ENCODE peak calls at places on chromosomes 5 and 9, in ten cellular contexts. One of them, this sample, is unnamed.

GRCh38 chr9:131645078-131645776 is 94.6 kb downstream of the RAPGEF1 start:
- DNase-seq in cardiac fibroblast: no peak
- DNase-seq in stimulated activated naive CD8-positive, alpha-beta T cell treated with anti-CD3 and anti-CD28 coated beads, Interleukin-15, amount 100 ng/mL, for 72 hours: no peak
- DNase-seq in NCI-H82: no peak
- DNase-seq in activated naive CD4-positive, alpha-beta T cell treated with Interleukin-2 at 50 U/mL for 16 hours: peak; percentile 15
- DNase-seq in kidney glomerular epithelial cell: no peak
- DNase-seq in fibroblast of the conjunctiva: no peak
- DNase-seq in anterior cingulate cortex: no peak
- DNase-seq in stimulated activated CD4-positive, alpha-beta T cell treated with anti-CD3 and anti-CD28 coated beads, Interleukin-15, amount 100 ng/mL, for 1 hour: no peak
- DNase-seq in RWPE1: no peak
- DNase-seq in this sample: no peak

GRCh38 chr5:170635706-170636105 is 131.9 kb downstream of the KCNIP1 start:
- DNase-seq in NCI-H82: no peak
- DNase-seq in activated naive CD4-positive, alpha-beta T cell treated with Interleukin-2 at 50 U/mL for 16 hours: no peak
- DNase-seq in RWPE1: no peak
- DNase-seq in anterior cingulate cortex: no peak
- DNase-seq in stimulated activated CD4-positive, alpha-beta T cell treated with anti-CD3 and anti-CD28 coated beads, Interleukin-15, amount 100 ng/mL, for 1 hour: no peak
- DNase-seq in stimulated activated naive CD8-positive, alpha-beta T cell treated with anti-CD3 and anti-CD28 coated beads, Interleukin-15, amount 100 ng/mL, for 72 hours: no peak
- DNase-seq in fibroblast of the conjunctiva: no peak
- DNase-seq in cardiac fibroblast: no peak
- DNase-seq in kidney glomerular epithelial cell: no peak
- DNase-seq in this sample: no peak

GRCh38 chr9:37464426-37465248 is 613 bp downstream of the ZBTB5 start:
- DNase-seq in cardiac fibroblast: peak; percentile 77
- DNase-seq in stimulated activated CD4-positive, alpha-beta T cell treated with anti-CD3 and anti-CD28 coated beads, Interleukin-15, amount 100 ng/mL, for 1 hour: no peak
- DNase-seq in stimulated activated naive CD8-positive, alpha-beta T cell treated with anti-CD3 and anti-CD28 coated beads, Interleukin-15, amount 100 ng/mL, for 72 hours: peak; percentile 92
- DNase-seq in fibroblast of the conjunctiva: peak; percentile 34
- DNase-seq in RWPE1: peak; percentile 71
- DNase-seq in anterior cingulate cortex: no peak
- DNase-seq in kidney glomerular epithelial cell: peak; percentile 90
- DNase-seq in activated naive CD4-positive, alpha-beta T cell treated with Interleukin-2 at 50 U/mL for 16 hours: peak; percentile 72
- DNase-seq in NCI-H82: no peak
- DNase-seq in this sample: peak; percentile 79

GRCh38 chr9:130518943-130519772 is 60.2 kb upstream of the FUBP3 start:
- DNase-seq in NCI-H82: peak; percentile 55
- DNase-seq in stimulated activated CD4-positive, alpha-beta T cell treated with anti-CD3 and anti-CD28 coated beads, Interleukin-15, amount 100 ng/mL, for 1 hour: no peak
- DNase-seq in cardiac fibroblast: no peak
- DNase-seq in fibroblast of the conjunctiva: no peak
- DNase-seq in activated naive CD4-positive, alpha-beta T cell treated with Interleukin-2 at 50 U/mL for 16 hours: no peak
- DNase-seq in kidney glomerular epithelial cell: no peak
- DNase-seq in anterior cingulate cortex: no peak
- DNase-seq in RWPE1: no peak
- DNase-seq in stimulated activated naive CD8-positive, alpha-beta T cell treated with anti-CD3 and anti-CD28 coated beads, Interleukin-15, amount 100 ng/mL, for 72 hours: no peak
- DNase-seq in this sample: no peak

GRCh38 chr5:181241393-181241975 is 2.2 kb downstream of the RACK1 start:
- DNase-seq in stimulated activated CD4-positive, alpha-beta T cell treated with anti-CD3 and anti-CD28 coated beads, Interleukin-15, amount 100 ng/mL, for 1 hour: no peak
- DNase-seq in fibroblast of the conjunctiva: peak; percentile 77
- DNase-seq in NCI-H82: no peak
- DNase-seq in anterior cingulate cortex: no peak
- DNase-seq in RWPE1: peak; percentile 79
- DNase-seq in cardiac fibroblast: peak; percentile 85
- DNase-seq in activated naive CD4-positive, alpha-beta T cell treated with Interleukin-2 at 50 U/mL for 16 hours: peak; percentile 70
- DNase-seq in stimulated activated naive CD8-positive, alpha-beta T cell treated with anti-CD3 and anti-CD28 coated beads, Interleukin-15, amount 100 ng/mL, for 72 hours: peak; percentile 56
- DNase-seq in kidney glomerular epithelial cell: no peak
- DNase-seq in this sample: peak; percentile 94

GRCh38 chr5:141507387-141508091 is 18.7 kb downstream of the PCDHGC5 start:
- DNase-seq in anterior cingulate cortex: no peak
- DNase-seq in stimulated activated naive CD8-positive, alpha-beta T cell treated with anti-CD3 and anti-CD28 coated beads, Interleukin-15, amount 100 ng/mL, for 72 hours: no peak
- DNase-seq in cardiac fibroblast: peak; percentile 85
- DNase-seq in stimulated activated CD4-positive, alpha-beta T cell treated with anti-CD3 and anti-CD28 coated beads, Interleukin-15, amount 100 ng/mL, for 1 hour: no peak
- DNase-seq in kidney glomerular epithelial cell: peak; percentile 41
- DNase-seq in fibroblast of the conjunctiva: peak; percentile 82
- DNase-seq in activated naive CD4-positive, alpha-beta T cell treated with Interleukin-2 at 50 U/mL for 16 hours: no peak
- DNase-seq in RWPE1: no peak
- DNase-seq in NCI-H82: no peak
- DNase-seq in this sample: no peak

GRCh38 chr5:40578501-40579451 is 100.9 kb upstream of the PTGER4 start:
- DNase-seq in stimulated activated CD4-positive, alpha-beta T cell treated with anti-CD3 and anti-CD28 coated beads, Interleukin-15, amount 100 ng/mL, for 1 hour: no peak
- DNase-seq in activated naive CD4-positive, alpha-beta T cell treated with Interleukin-2 at 50 U/mL for 16 hours: peak; percentile 60
- DNase-seq in cardiac fibroblast: peak; percentile 36
- DNase-seq in anterior cingulate cortex: no peak
- DNase-seq in fibroblast of the conjunctiva: no peak
- DNase-seq in RWPE1: no peak
- DNase-seq in NCI-H82: no peak
- DNase-seq in kidney glomerular epithelial cell: no peak
- DNase-seq in stimulated activated naive CD8-positive, alpha-beta T cell treated with anti-CD3 and anti-CD28 coated beads, Interleukin-15, amount 100 ng/mL, for 72 hours: peak; percentile 27
- DNase-seq in this sample: peak; percentile 66

GRCh38 chr5:61023131-61023530 is 78.1 kb downstream of the NDUFAF2 start:
- DNase-seq in RWPE1: no peak
- DNase-seq in fibroblast of the conjunctiva: peak; percentile 22
- DNase-seq in NCI-H82: no peak
- DNase-seq in stimulated activated naive CD8-positive, alpha-beta T cell treated with anti-CD3 and anti-CD28 coated beads, Interleukin-15, amount 100 ng/mL, for 72 hours: no peak
- DNase-seq in cardiac fibroblast: peak; percentile 47
- DNase-seq in stimulated activated CD4-positive, alpha-beta T cell treated with anti-CD3 and anti-CD28 coated beads, Interleukin-15, amount 100 ng/mL, for 1 hour: no peak
- DNase-seq in anterior cingulate cortex: no peak
- DNase-seq in kidney glomerular epithelial cell: no peak
- DNase-seq in activated naive CD4-positive, alpha-beta T cell treated with Interleukin-2 at 50 U/mL for 16 hours: no peak
- DNase-seq in this sample: no peak

GRCh38 chr9:27467486-27467885 is 56.6 kb upstream of the IFNK start:
- DNase-seq in kidney glomerular epithelial cell: no peak
- DNase-seq in NCI-H82: no peak
- DNase-seq in anterior cingulate cortex: no peak
- DNase-seq in stimulated activated CD4-positive, alpha-beta T cell treated with anti-CD3 and anti-CD28 coated beads, Interleukin-15, amount 100 ng/mL, for 1 hour: no peak
- DNase-seq in stimulated activated naive CD8-positive, alpha-beta T cell treated with anti-CD3 and anti-CD28 coated beads, Interleukin-15, amount 100 ng/mL, for 72 hours: no peak
- DNase-seq in fibroblast of the conjunctiva: no peak
- DNase-seq in cardiac fibroblast: no peak
- DNase-seq in activated naive CD4-positive, alpha-beta T cell treated with Interleukin-2 at 50 U/mL for 16 hours: no peak
- DNase-seq in RWPE1: no peak
- DNase-seq in this sample: peak; percentile 42

GRCh38 chr5:164504141-164504772 is 998.8 kb downstream of the MAT2B start:
- DNase-seq in fibroblast of the conjunctiva: peak; percentile 54
- DNase-seq in activated naive CD4-positive, alpha-beta T cell treated with Interleukin-2 at 50 U/mL for 16 hours: peak; percentile 1
- DNase-seq in stimulated activated naive CD8-positive, alpha-beta T cell treated with anti-CD3 and anti-CD28 coated beads, Interleukin-15, amount 100 ng/mL, for 72 hours: peak; percentile 9
- DNase-seq in stimulated activated CD4-positive, alpha-beta T cell treated with anti-CD3 and anti-CD28 coated beads, Interleukin-15, amount 100 ng/mL, for 1 hour: no peak
- DNase-seq in cardiac fibroblast: peak; percentile 79
- DNase-seq in anterior cingulate cortex: no peak
- DNase-seq in RWPE1: peak; percentile 36
- DNase-seq in NCI-H82: peak; percentile 69
- DNase-seq in kidney glomerular epithelial cell: peak; percentile 76
- DNase-seq in this sample: peak; percentile 61

GRCh38 chr9:81427870-81428269 is 261.5 kb downstream of the TLE1 start:
- DNase-seq in stimulated activated CD4-positive, alpha-beta T cell treated with anti-CD3 and anti-CD28 coated beads, Interleukin-15, amount 100 ng/mL, for 1 hour: no peak
- DNase-seq in fibroblast of the conjunctiva: no peak
- DNase-seq in RWPE1: no peak
- DNase-seq in stimulated activated naive CD8-positive, alpha-beta T cell treated with anti-CD3 and anti-CD28 coated beads, Interleukin-15, amount 100 ng/mL, for 72 hours: no peak
- DNase-seq in anterior cingulate cortex: no peak
- DNase-seq in cardiac fibroblast: no peak
- DNase-seq in activated naive CD4-positive, alpha-beta T cell treated with Interleukin-2 at 50 U/mL for 16 hours: no peak
- DNase-seq in kidney glomerular epithelial cell: no peak
- DNase-seq in NCI-H82: no peak
- DNase-seq in this sample: no peak

GRCh38 chr9:89667730-89668129 is 62.9 kb downstream of the GADD45G start:
- DNase-seq in stimulated activated naive CD8-positive, alpha-beta T cell treated with anti-CD3 and anti-CD28 coated beads, Interleukin-15, amount 100 ng/mL, for 72 hours: no peak
- DNase-seq in anterior cingulate cortex: no peak
- DNase-seq in activated naive CD4-positive, alpha-beta T cell treated with Interleukin-2 at 50 U/mL for 16 hours: no peak
- DNase-seq in NCI-H82: no peak
- DNase-seq in fibroblast of the conjunctiva: no peak
- DNase-seq in cardiac fibroblast: no peak
- DNase-seq in stimulated activated CD4-positive, alpha-beta T cell treated with anti-CD3 and anti-CD28 coated beads, Interleukin-15, amount 100 ng/mL, for 1 hour: no peak
- DNase-seq in RWPE1: no peak
- DNase-seq in kidney glomerular epithelial cell: no peak
- DNase-seq in this sample: no peak

GRCh38 chr9:21831841-21832509 is 29.5 kb downstream of the MTAP start:
- DNase-seq in NCI-H82: no peak
- DNase-seq in anterior cingulate cortex: no peak
- DNase-seq in kidney glomerular epithelial cell: peak; percentile 80
- DNase-seq in cardiac fibroblast: peak; percentile 76
- DNase-seq in fibroblast of the conjunctiva: peak; percentile 43
- DNase-seq in stimulated activated naive CD8-positive, alpha-beta T cell treated with anti-CD3 and anti-CD28 coated beads, Interleukin-15, amount 100 ng/mL, for 72 hours: peak; percentile 17
- DNase-seq in activated naive CD4-positive, alpha-beta T cell treated with Interleukin-2 at 50 U/mL for 16 hours: peak; percentile 37
- DNase-seq in RWPE1: peak; percentile 58
- DNase-seq in stimulated activated CD4-positive, alpha-beta T cell treated with anti-CD3 and anti-CD28 coated beads, Interleukin-15, amount 100 ng/mL, for 1 hour: no peak
- DNase-seq in this sample: peak; percentile 97

GRCh38 chr9:70420267-70421019 is 6.0 kb upstream of the KLF9 start:
- DNase-seq in stimulated activated naive CD8-positive, alpha-beta T cell treated with anti-CD3 and anti-CD28 coated beads, Interleukin-15, amount 100 ng/mL, for 72 hours: no peak
- DNase-seq in activated naive CD4-positive, alpha-beta T cell treated with Interleukin-2 at 50 U/mL for 16 hours: peak; percentile 71
- DNase-seq in kidney glomerular epithelial cell: peak; percentile 67
- DNase-seq in fibroblast of the conjunctiva: peak; percentile 91
- DNase-seq in RWPE1: peak; percentile 80
- DNase-seq in NCI-H82: peak; percentile 92
- DNase-seq in cardiac fibroblast: peak; percentile 97
- DNase-seq in stimulated activated CD4-positive, alpha-beta T cell treated with anti-CD3 and anti-CD28 coated beads, Interleukin-15, amount 100 ng/mL, for 1 hour: no peak
- DNase-seq in anterior cingulate cortex: peak; percentile 87
- DNase-seq in this sample: peak; percentile 79

GRCh38 chr9:92980085-92980745 is 32.9 kb downstream of the FGD3 start:
- DNase-seq in NCI-H82: no peak
- DNase-seq in stimulated activated CD4-positive, alpha-beta T cell treated with anti-CD3 and anti-CD28 coated beads, Interleukin-15, amount 100 ng/mL, for 1 hour: no peak
- DNase-seq in fibroblast of the conjunctiva: no peak
- DNase-seq in stimulated activated naive CD8-positive, alpha-beta T cell treated with anti-CD3 and anti-CD28 coated beads, Interleukin-15, amount 100 ng/mL, for 72 hours: no peak
- DNase-seq in anterior cingulate cortex: no peak
- DNase-seq in RWPE1: no peak
- DNase-seq in kidney glomerular epithelial cell: no peak
- DNase-seq in cardiac fibroblast: no peak
- DNase-seq in activated naive CD4-positive, alpha-beta T cell treated with Interleukin-2 at 50 U/mL for 16 hours: peak; percentile 23
- DNase-seq in this sample: peak; percentile 70

GRCh38 chr9:13274901-13275641 is 4.4 kb downstream of the MPDZ start:
- DNase-seq in anterior cingulate cortex: no peak
- DNase-seq in kidney glomerular epithelial cell: no peak
- DNase-seq in stimulated activated CD4-positive, alpha-beta T cell treated with anti-CD3 and anti-CD28 coated beads, Interleukin-15, amount 100 ng/mL, for 1 hour: no peak
- DNase-seq in NCI-H82: peak; percentile 5
- DNase-seq in cardiac fibroblast: peak; percentile 86
- DNase-seq in RWPE1: no peak
- DNase-seq in stimulated activated naive CD8-positive, alpha-beta T cell treated with anti-CD3 and anti-CD28 coated beads, Interleukin-15, amount 100 ng/mL, for 72 hours: no peak
- DNase-seq in fibroblast of the conjunctiva: no peak
- DNase-seq in activated naive CD4-positive, alpha-beta T cell treated with Interleukin-2 at 50 U/mL for 16 hours: no peak
- DNase-seq in this sample: no peak

GRCh38 chr9:97923529-97924108 is 1.3 kb upstream of the TRMO start:
- DNase-seq in stimulated activated naive CD8-positive, alpha-beta T cell treated with anti-CD3 and anti-CD28 coated beads, Interleukin-15, amount 100 ng/mL, for 72 hours: peak; percentile 71
- DNase-seq in RWPE1: peak; percentile 81
- DNase-seq in anterior cingulate cortex: peak; percentile 50
- DNase-seq in activated naive CD4-positive, alpha-beta T cell treated with Interleukin-2 at 50 U/mL for 16 hours: peak; percentile 76
- DNase-seq in cardiac fibroblast: peak; percentile 80
- DNase-seq in stimulated activated CD4-positive, alpha-beta T cell treated with anti-CD3 and anti-CD28 coated beads, Interleukin-15, amount 100 ng/mL, for 1 hour: peak; percentile 38
- DNase-seq in kidney glomerular epithelial cell: peak; percentile 84
- DNase-seq in fibroblast of the conjunctiva: peak; percentile 54
- DNase-seq in NCI-H82: peak; percentile 89
- DNase-seq in this sample: peak; percentile 81

GRCh38 chr9:128243486-128244415 is 32.1 kb downstream of the GOLGA2 start:
- DNase-seq in stimulated activated CD4-positive, alpha-beta T cell treated with anti-CD3 and anti-CD28 coated beads, Interleukin-15, amount 100 ng/mL, for 1 hour: no peak
- DNase-seq in cardiac fibroblast: peak; percentile 29
- DNase-seq in RWPE1: no peak
- DNase-seq in stimulated activated naive CD8-positive, alpha-beta T cell treated with anti-CD3 and anti-CD28 coated beads, Interleukin-15, amount 100 ng/mL, for 72 hours: no peak
- DNase-seq in fibroblast of the conjunctiva: peak; percentile 54
- DNase-seq in anterior cingulate cortex: no peak
- DNase-seq in NCI-H82: no peak
- DNase-seq in kidney glomerular epithelial cell: no peak
- DNase-seq in activated naive CD4-positive, alpha-beta T cell treated with Interleukin-2 at 50 U/mL for 16 hours: no peak
- DNase-seq in this sample: no peak

GRCh38 chr5:139700711-139701693 is 52.9 kb downstream of the CXXC5 start:
- DNase-seq in cardiac fibroblast: no peak
- DNase-seq in stimulated activated naive CD8-positive, alpha-beta T cell treated with anti-CD3 and anti-CD28 coated beads, Interleukin-15, amount 100 ng/mL, for 72 hours: no peak
- DNase-seq in RWPE1: no peak
- DNase-seq in fibroblast of the conjunctiva: no peak
- DNase-seq in NCI-H82: peak; percentile 88
- DNase-seq in kidney glomerular epithelial cell: no peak
- DNase-seq in stimulated activated CD4-positive, alpha-beta T cell treated with anti-CD3 and anti-CD28 coated beads, Interleukin-15, amount 100 ng/mL, for 1 hour: no peak
- DNase-seq in anterior cingulate cortex: no peak
- DNase-seq in activated naive CD4-positive, alpha-beta T cell treated with Interleukin-2 at 50 U/mL for 16 hours: no peak
- DNase-seq in this sample: no peak

GRCh38 chr5:16461782-16462181 is 3.8 kb downstream of the ZNF622 start:
- DNase-seq in anterior cingulate cortex: no peak
- DNase-seq in stimulated activated naive CD8-positive, alpha-beta T cell treated with anti-CD3 and anti-CD28 coated beads, Interleukin-15, amount 100 ng/mL, for 72 hours: no peak
- DNase-seq in kidney glomerular epithelial cell: peak; percentile 82
- DNase-seq in NCI-H82: no peak
- DNase-seq in fibroblast of the conjunctiva: peak; percentile 48
- DNase-seq in RWPE1: no peak
- DNase-seq in stimulated activated CD4-positive, alpha-beta T cell treated with anti-CD3 and anti-CD28 coated beads, Interleukin-15, amount 100 ng/mL, for 1 hour: no peak
- DNase-seq in cardiac fibroblast: peak; percentile 78
- DNase-seq in activated naive CD4-positive, alpha-beta T cell treated with Interleukin-2 at 50 U/mL for 16 hours: no peak
- DNase-seq in this sample: no peak

GRCh38 chr9:137037035-137037434 is 5.1 kb upstream of the FUT7 start:
- DNase-seq in anterior cingulate cortex: no peak
- DNase-seq in kidney glomerular epithelial cell: no peak
- DNase-seq in stimulated activated naive CD8-positive, alpha-beta T cell treated with anti-CD3 and anti-CD28 coated beads, Interleukin-15, amount 100 ng/mL, for 72 hours: no peak
- DNase-seq in fibroblast of the conjunctiva: no peak
- DNase-seq in RWPE1: no peak
- DNase-seq in cardiac fibroblast: no peak
- DNase-seq in activated naive CD4-positive, alpha-beta T cell treated with Interleukin-2 at 50 U/mL for 16 hours: no peak
- DNase-seq in stimulated activated CD4-positive, alpha-beta T cell treated with anti-CD3 and anti-CD28 coated beads, Interleukin-15, amount 100 ng/mL, for 1 hour: no peak
- DNase-seq in NCI-H82: no peak
- DNase-seq in this sample: no peak

GRCh38 chr9:36040271-36040925 is 3.7 kb downstream of the RECK start:
- DNase-seq in stimulated activated naive CD8-positive, alpha-beta T cell treated with anti-CD3 and anti-CD28 coated beads, Interleukin-15, amount 100 ng/mL, for 72 hours: no peak
- DNase-seq in RWPE1: no peak
- DNase-seq in cardiac fibroblast: no peak
- DNase-seq in kidney glomerular epithelial cell: no peak
- DNase-seq in anterior cingulate cortex: no peak
- DNase-seq in activated naive CD4-positive, alpha-beta T cell treated with Interleukin-2 at 50 U/mL for 16 hours: no peak
- DNase-seq in NCI-H82: no peak
- DNase-seq in stimulated activated CD4-positive, alpha-beta T cell treated with anti-CD3 and anti-CD28 coated beads, Interleukin-15, amount 100 ng/mL, for 1 hour: no peak
- DNase-seq in fibroblast of the conjunctiva: no peak
- DNase-seq in this sample: no peak

GRCh38 chr9:134637241-134637640 is 4.4 kb upstream of the COL5A1 start:
- DNase-seq in fibroblast of the conjunctiva: no peak
- DNase-seq in NCI-H82: peak; percentile 37
- DNase-seq in stimulated activated CD4-positive, alpha-beta T cell treated with anti-CD3 and anti-CD28 coated beads, Interleukin-15, amount 100 ng/mL, for 1 hour: no peak
- DNase-seq in activated naive CD4-positive, alpha-beta T cell treated with Interleukin-2 at 50 U/mL for 16 hours: no peak
- DNase-seq in anterior cingulate cortex: no peak
- DNase-seq in stimulated activated naive CD8-positive, alpha-beta T cell treated with anti-CD3 and anti-CD28 coated beads, Interleukin-15, amount 100 ng/mL, for 72 hours: no peak
- DNase-seq in RWPE1: no peak
- DNase-seq in cardiac fibroblast: no peak
- DNase-seq in kidney glomerular epithelial cell: no peak
- DNase-seq in this sample: no peak

GRCh38 chr5:38591450-38591849 is 35.0 kb upstream of the LIFR start:
- DNase-seq in stimulated activated naive CD8-positive, alpha-beta T cell treated with anti-CD3 and anti-CD28 coated beads, Interleukin-15, amount 100 ng/mL, for 72 hours: no peak
- DNase-seq in anterior cingulate cortex: no peak
- DNase-seq in stimulated activated CD4-positive, alpha-beta T cell treated with anti-CD3 and anti-CD28 coated beads, Interleukin-15, amount 100 ng/mL, for 1 hour: no peak
- DNase-seq in kidney glomerular epithelial cell: no peak
- DNase-seq in activated naive CD4-positive, alpha-beta T cell treated with Interleukin-2 at 50 U/mL for 16 hours: no peak
- DNase-seq in fibroblast of the conjunctiva: no peak
- DNase-seq in RWPE1: no peak
- DNase-seq in NCI-H82: no peak
- DNase-seq in cardiac fibroblast: no peak
- DNase-seq in this sample: no peak

GRCh38 chr5:160245506-160246100 is 16.3 kb downstream of the FABP6 start:
- DNase-seq in kidney glomerular epithelial cell: no peak
- DNase-seq in RWPE1: no peak
- DNase-seq in fibroblast of the conjunctiva: no peak
- DNase-seq in stimulated activated CD4-positive, alpha-beta T cell treated with anti-CD3 and anti-CD28 coated beads, Interleukin-15, amount 100 ng/mL, for 1 hour: no peak
- DNase-seq in anterior cingulate cortex: no peak
- DNase-seq in activated naive CD4-positive, alpha-beta T cell treated with Interleukin-2 at 50 U/mL for 16 hours: no peak
- DNase-seq in NCI-H82: peak; percentile 99
- DNase-seq in stimulated activated naive CD8-positive, alpha-beta T cell treated with anti-CD3 and anti-CD28 coated beads, Interleukin-15, amount 100 ng/mL, for 72 hours: no peak
- DNase-seq in cardiac fibroblast: no peak
- DNase-seq in this sample: no peak

GRCh38 chr5:81391-82021 is 10.5 kb upstream of the PLEKHG4B start:
- DNase-seq in cardiac fibroblast: no peak
- DNase-seq in NCI-H82: no peak
- DNase-seq in anterior cingulate cortex: no peak
- DNase-seq in RWPE1: no peak
- DNase-seq in stimulated activated naive CD8-positive, alpha-beta T cell treated with anti-CD3 and anti-CD28 coated beads, Interleukin-15, amount 100 ng/mL, for 72 hours: no peak
- DNase-seq in activated naive CD4-positive, alpha-beta T cell treated with Interleukin-2 at 50 U/mL for 16 hours: no peak
- DNase-seq in fibroblast of the conjunctiva: no peak
- DNase-seq in stimulated activated CD4-positive, alpha-beta T cell treated with anti-CD3 and anti-CD28 coated beads, Interleukin-15, amount 100 ng/mL, for 1 hour: no peak
- DNase-seq in kidney glomerular epithelial cell: no peak
- DNase-seq in this sample: no peak

GRCh38 chr9:87646546-87646945 is 79.4 kb upstream of the CTSL start:
- DNase-seq in stimulated activated naive CD8-positive, alpha-beta T cell treated with anti-CD3 and anti-CD28 coated beads, Interleukin-15, amount 100 ng/mL, for 72 hours: no peak
- DNase-seq in kidney glomerular epithelial cell: no peak
- DNase-seq in fibroblast of the conjunctiva: no peak
- DNase-seq in RWPE1: no peak
- DNase-seq in NCI-H82: no peak
- DNase-seq in stimulated activated CD4-positive, alpha-beta T cell treated with anti-CD3 and anti-CD28 coated beads, Interleukin-15, amount 100 ng/mL, for 1 hour: no peak
- DNase-seq in anterior cingulate cortex: no peak
- DNase-seq in activated naive CD4-positive, alpha-beta T cell treated with Interleukin-2 at 50 U/mL for 16 hours: no peak
- DNase-seq in cardiac fibroblast: no peak
- DNase-seq in this sample: no peak

GRCh38 chr5:72383280-72384205 is 63.4 kb downstream of the PTCD2 start:
- DNase-seq in anterior cingulate cortex: no peak
- DNase-seq in stimulated activated naive CD8-positive, alpha-beta T cell treated with anti-CD3 and anti-CD28 coated beads, Interleukin-15, amount 100 ng/mL, for 72 hours: no peak
- DNase-seq in stimulated activated CD4-positive, alpha-beta T cell treated with anti-CD3 and anti-CD28 coated beads, Interleukin-15, amount 100 ng/mL, for 1 hour: no peak
- DNase-seq in kidney glomerular epithelial cell: no peak
- DNase-seq in cardiac fibroblast: peak; percentile 47
- DNase-seq in fibroblast of the conjunctiva: peak; percentile 20
- DNase-seq in NCI-H82: peak; percentile 68
- DNase-seq in RWPE1: peak; percentile 64
- DNase-seq in activated naive CD4-positive, alpha-beta T cell treated with Interleukin-2 at 50 U/mL for 16 hours: no peak
- DNase-seq in this sample: peak; percentile 68

This sample was measured in epithelial cell of esophagus.